ENCODE peak calls at places on chromosomes 16 and 17, in seven cellular contexts. J, H, S, X, F, P and W are unnamed samples.

GRCh38 chr17:64212122-64212521 is 50.9 kb downstream of the TEX2 start:
- DNase-seq in J (no peak), H (no peak), S (no peak), X (no peak), F (no peak), P (no peak), W (no peak)

GRCh38 chr17:66684256-66684655 is 150.7 kb upstream of the CACNG5 start:
- DNase-seq in J (no peak), H (no peak), S (no peak), X (no peak), F (no peak), P (no peak), W (no peak)

GRCh38 chr17:17737938-17738894 is 57.0 kb downstream of the RAI1 start:
- DNase-seq in J (peak), H (no peak), S (no peak), X (no peak), F (no peak), P (no peak), W (no peak)

GRCh38 chr16:11526921-11527320 is 59.8 kb downstream of the LITAF start:
- DNase-seq in J (peak), H (no peak), S (no peak), X (no peak), F (no peak), P (no peak), W (no peak)

GRCh38 chr17:67772679-67773078 is 52.6 kb upstream of the BPTF start:
- DNase-seq in J (no peak), H (no peak), S (no peak), X (no peak), F (no peak), P (no peak), W (no peak)

GRCh38 chr17:61414141-61414935 is 14.7 kb downstream of the TBX2 start:
- DNase-seq in J (peak), H (no peak), S (no peak), X (no peak), F (no peak), P (no peak), W (no peak)

GRCh38 chr16:31869511-31870201 is 4.0 kb upstream of the ZNF267 start:
- DNase-seq in J (no peak), H (peak), S (no peak), X (no peak), F (no peak), P (no peak), W (no peak)

GRCh38 chr17:20975566-20975965 is 67.2 kb downstream of the USP22 start:
- DNase-seq in J (no peak), H (no peak), S (no peak), X (no peak), F (no peak), P (no peak), W (no peak)

GRCh38 chr17:81329927-81330883 is 35.1 kb upstream of the SLC38A10 start:
- DNase-seq in J (no peak), H (no peak), S (no peak), X (no peak), F (peak), P (no peak), W (no peak)

GRCh38 chr17:75773121-75773807 is 8.3 kb upstream of the GALK1 start:
- DNase-seq in J (peak), H (no peak), S (no peak), X (no peak), F (no peak), P (no peak), W (no peak)

GRCh38 chr16:50884066-50884860 is 142.4 kb downstream of the CYLD start:
- DNase-seq in J (peak), H (no peak), S (peak), X (no peak), F (peak), P (no peak), W (no peak)

GRCh38 chr16:23556881-23557778 is at the start of the genes EARS2 and UBFD1:
- DNase-seq in J (peak), H (peak), S (peak), X (peak), F (peak), P (peak), W (peak)
- TF ChIP-seq POLR2AphosphoS5 in J (no peak), H (peak), S (peak), X (peak), F (peak), P (peak), W (peak)

DNA sequence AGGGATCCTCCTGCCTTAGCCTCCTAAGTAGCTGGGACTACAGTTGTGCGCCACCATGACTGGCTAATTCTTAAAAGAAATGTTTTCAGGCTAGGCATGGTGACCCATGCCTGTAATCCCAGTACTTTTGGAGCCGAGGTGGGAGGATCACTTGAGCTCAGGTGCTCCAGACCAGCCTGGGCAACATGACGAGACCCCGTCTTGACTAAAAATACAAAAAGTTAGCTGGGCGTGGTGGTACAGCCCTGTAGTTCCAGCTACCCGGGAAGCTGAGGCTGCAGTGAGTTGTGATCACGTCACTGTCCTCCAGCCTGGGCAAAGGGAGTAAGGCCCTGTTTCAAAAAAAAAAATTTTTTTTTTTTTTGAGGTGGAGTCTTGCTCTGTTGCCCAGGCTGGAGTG is 173.1 kb downstream of the SEC14L1 start:
- DNase-seq in J (no peak), H (no peak), S (no peak), X (no peak), F (no peak), P (no peak), W (no peak)
- H3K9ac ChIP-seq in J (no peak), H (no peak), S (no peak), X (no peak), F (no peak), P (no peak), W (no peak)

GRCh38 chr17:41810659-41811548 is 845 bp downstream of the P3H4 start:
- DNase-seq in J (peak), H (no peak), S (peak), X (no peak), F (no peak), P (no peak), W (no peak)
- H3K27ac ChIP-seq in J (peak), H (no peak), S (peak), X (no peak), F (peak), P (peak), W (no peak)

GRCh38 chr16:73022534-73022933 is 25.4 kb downstream of the ZFHX3 start:
- DNase-seq in J (no peak), H (no peak), S (no peak), X (no peak), F (no peak), P (no peak), W (no peak)

GRCh38 chr16:73023320-73023719 is 24.6 kb downstream of the ZFHX3 start:
- DNase-seq in J (no peak), H (no peak), S (no peak), X (no peak), F (no peak), P (no peak), W (no peak)

GRCh38 chr16:73020409-73020884 is 27.5 kb downstream of the ZFHX3 start:
- DNase-seq in J (no peak), H (peak), S (no peak), X (no peak), F (peak), P (peak), W (no peak)

GRCh38 chr16:73023752-73024570 is 24.0 kb downstream of the ZFHX3 start:
- DNase-seq in J (no peak), H (no peak), S (no peak), X (no peak), F (peak), P (no peak), W (no peak)

DNA sequence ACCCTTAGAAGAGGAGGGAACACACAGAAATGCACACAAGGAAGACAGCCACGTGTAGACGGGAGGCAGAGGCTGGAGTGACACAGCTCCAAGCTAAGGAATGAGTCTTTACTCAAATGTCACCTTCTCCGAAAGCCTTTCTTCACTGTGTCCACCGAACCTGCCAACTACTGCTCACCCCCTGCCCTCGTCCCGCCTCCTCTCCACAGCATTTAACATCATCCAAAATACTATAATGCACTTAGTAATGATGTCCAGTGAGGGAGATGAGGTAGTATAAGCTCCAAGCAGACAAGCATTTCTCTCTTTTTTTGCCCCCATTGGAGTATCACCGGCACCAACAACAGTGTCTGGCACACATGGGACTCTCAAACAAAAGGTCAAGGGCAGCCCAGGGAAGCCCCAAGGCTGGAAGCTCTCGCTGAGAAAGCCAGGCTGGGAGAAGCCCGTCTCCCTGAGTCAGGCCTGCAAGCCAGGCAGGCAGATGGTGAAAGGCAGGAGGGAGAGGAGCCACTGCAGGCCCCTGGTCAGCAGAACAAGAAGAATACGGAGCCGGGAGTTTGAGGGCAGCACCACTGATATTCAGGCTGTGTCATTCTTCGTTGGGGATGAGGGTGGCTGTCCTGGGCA is 25.9 kb downstream of the ZFHX3 start:
- DNase-seq in J (no peak), H (no peak), S (no peak), X (no peak), F (no peak), P (no peak), W (no peak)
- TF ChIP-seq POLR2AphosphoS5 in J (no peak), H (no peak), S (no peak), X (no peak), F (no peak), P (no peak), W (no peak)